ENCODE peak calls at places on chromosomes 6 and 20, in seven cellular contexts. L is fibroblast of lung, E is HT1080, N is NCI-H2081, P is GM03348, K is NCI-H748 treated with DMSO at 0.1 percent for 48 hours, M is HTR-8/SVneo. G is an unnamed sample.

GRCh38 chr20:33275215-33275614 is 7.8 kb upstream of the BPIFB1 start:
- DNase-seq in L (no peak), E (no peak), N (no peak), P (no peak), K (no peak), M (no peak), G (no peak)

GRCh38 chr6:164570791-164571190 is 738.6 kb downstream of the C6orf118 start:
- DNase-seq in L (no peak), E (no peak), N (no peak), P (no peak), K (no peak), M (no peak), G (no peak)

GRCh38 chr6:94026575-94026974 is 607.2 kb upstream of the EPHA7 start:
- DNase-seq in L (no peak), E (no peak), N (no peak), P (no peak), K (no peak), M (no peak), G (no peak)

GRCh38 chr20:20490673-20491072 is 122.8 kb downstream of the INSM1 start:
- DNase-seq in L (no peak), E (no peak), N (no peak), P (no peak), K (no peak), M (no peak), G (no peak)

GRCh38 chr6:14273196-14273595 is 155.6 kb downstream of the CD83 start:
- DNase-seq in L (no peak), E (no peak), N (no peak), P (no peak), K (no peak), M (no peak), G (no peak)

GRCh38 chr6:22716721-22717120 is 147.4 kb downstream of the HDGFL1 start:
- DNase-seq in L (no peak), E (no peak), N (no peak), P (no peak), K (no peak), M (no peak), G (no peak)

GRCh38 chr6:54445207-54445606 is 137.0 kb downstream of the TINAG start:
- DNase-seq in L (no peak), E (no peak), N (no peak), P (no peak), K (no peak), M (no peak), G (no peak)

GRCh38 chr6:109491207-109491938 is 8.4 kb upstream of the ZBTB24 start:
- DNase-seq in L (no peak), E (peak), N (no peak), P (no peak), K (no peak), M (no peak), G (no peak)

GRCh38 chr6:1524040-1524480 is 85.7 kb upstream of the FOXC1 start:
- DNase-seq in L (peak), E (no peak), N (peak), P (peak), K (no peak), M (no peak), G (no peak)

GRCh38 chr6:134814076-134814709 is 135.7 kb downstream of the ALDH8A1 start:
- DNase-seq in L (peak), E (peak), N (no peak), P (no peak), K (no peak), M (peak), G (no peak)

GRCh38 chr6:137488736-137489409 is 5.3 kb downstream of the OLIG3 start:
- DNase-seq in L (no peak), E (no peak), N (no peak), P (no peak), K (no peak), M (no peak), G (no peak)

GRCh38 chr20:2535711-2536561 is 437 bp upstream of the TMC2 start:
- DNase-seq in L (no peak), E (no peak), N (no peak), P (no peak), K (no peak), M (no peak), G (no peak)

GRCh38 chr6:28474441-28475219 is 31.3 kb upstream of the ZSCAN23 start:
- DNase-seq in L (peak), E (peak), N (peak), P (peak), K (peak), M (peak), G (peak)

GRCh38 chr20:22403860-22404608 is 180.3 kb downstream of the FOXA2 start:
- DNase-seq in L (peak), E (no peak), N (peak), P (no peak), K (peak), M (no peak), G (no peak)

GRCh38 chr20:17798601-17799000 is 98.8 kb downstream of the BANF2 start:
- DNase-seq in L (no peak), E (no peak), N (no peak), P (no peak), K (no peak), M (no peak), G (no peak)

GRCh38 chr6:114390176-114390575 is 47.4 kb upstream of the HS3ST5 start:
- DNase-seq in L (no peak), E (peak), N (no peak), P (no peak), K (no peak), M (no peak), G (no peak)

GRCh38 chr6:158095031-158095430 is 73.0 kb downstream of the SERAC1 start:
- DNase-seq in L (no peak), E (no peak), N (no peak), P (no peak), K (no peak), M (no peak), G (no peak)

GRCh38 chr20:15889073-15889923 is 684.0 kb downstream of the KIF16B start:
- DNase-seq in L (no peak), E (no peak), N (peak), P (no peak), K (no peak), M (no peak), G (no peak)

GRCh38 chr6:168985705-168986104 is 267.9 kb downstream of the THBS2 start:
- DNase-seq in L (no peak), E (no peak), N (no peak), P (no peak), K (no peak), M (no peak), G (no peak)

GRCh38 chr20:49400410-49400809 is 82.1 kb downstream of the KCNB1 start:
- DNase-seq in L (no peak), E (no peak), N (no peak), P (no peak), K (no peak), M (no peak), G (no peak)